ENCODE peak calls at places on chromosomes 12 and 14, in six cellular contexts. J, G, Z, F, C and Q are unnamed samples.

GRCh38 chr12:96501139-96501741 is 11.9 kb downstream of the CFAP54 start:
- DNase-seq in J (peak), G (no peak), Z (peak), F (peak), C (peak), Q (no peak)

GRCh38 chr12:104632724-104633181 is 176.0 kb downstream of the CHST11 start:
- DNase-seq in J (no peak), G (peak), Z (no peak), F (no peak), C (no peak), Q (no peak)

GRCh38 chr14:99261916-99262787 is 9.8 kb downstream of the BCL11B start:
- DNase-seq in J (no peak), G (no peak), Z (no peak), F (no peak), C (peak), Q (no peak)

GRCh38 chr12:57885207-57885606 is 38.7 kb upstream of the CTDSP2 start:
- DNase-seq in J (no peak), G (no peak), Z (no peak), F (no peak), C (no peak), Q (no peak)

GRCh38 chr12:28946361-28946760 is 202.7 kb upstream of the FAR2 start:
- DNase-seq in J (no peak), G (no peak), Z (no peak), F (no peak), C (no peak), Q (no peak)

GRCh38 chr12:11174022-11174421 is 3.0 kb downstream of the SMIM10L1 start:
- DNase-seq in J (no peak), G (no peak), Z (no peak), F (no peak), C (no peak), Q (no peak)

GRCh38 chr12:4824415-4824814 is 85.3 kb upstream of the KCNA1 start:
- DNase-seq in J (peak), G (peak), Z (no peak), F (no peak), C (no peak), Q (no peak)

GRCh38 chr12:20602671-20603402 is 92.3 kb upstream of the SLCO1C1 start:
- DNase-seq in J (peak), G (no peak), Z (no peak), F (no peak), C (no peak), Q (no peak)

GRCh38 chr12:72444566-72444965 is 172.4 kb downstream of the TRHDE start:
- DNase-seq in J (no peak), G (no peak), Z (no peak), F (no peak), C (no peak), Q (no peak)

GRCh38 chr14:76514599-76514998 is 138.7 kb downstream of the ESRRB start:
- DNase-seq in J (no peak), G (peak), Z (no peak), F (no peak), C (peak), Q (peak)

GRCh38 chr12:12439636-12440035 is 82.8 kb downstream of the BORCS5 start:
- DNase-seq in J (peak), G (no peak), Z (no peak), F (no peak), C (peak), Q (no peak)

GRCh38 chr14:89625208-89625987 is 208.4 kb upstream of the FOXN3 start:
- DNase-seq in J (no peak), G (no peak), Z (peak), F (no peak), C (no peak), Q (no peak)

GRCh38 chr14:104286496-104286895 is 148.1 kb downstream of the KIF26A start:
- DNase-seq in J (no peak), G (no peak), Z (no peak), F (no peak), C (no peak), Q (no peak)

GRCh38 chr12:108770269-108770829 is 39.0 kb upstream of the CORO1C start:
- DNase-seq in J (no peak), G (no peak), Z (no peak), F (no peak), C (no peak), Q (no peak)

GRCh38 chr12:57280234-57281062 is 29.5 kb upstream of the STAC3 start:
- DNase-seq in J (peak), G (peak), Z (peak), F (peak), C (peak), Q (no peak)

GRCh38 chr14:103186241-103186835 is 63.1 kb downstream of the TNFAIP2 start:
- DNase-seq in J (no peak), G (no peak), Z (no peak), F (no peak), C (no peak), Q (no peak)

GRCh38 chr12:24482044-24482443 is 466.9 kb downstream of the BCAT1 start:
- DNase-seq in J (no peak), G (no peak), Z (no peak), F (no peak), C (no peak), Q (no peak)

GRCh38 chr14:106294324-106294723 is 767.9 kb downstream of the TMEM121 start:
- DNase-seq in J (no peak), G (no peak), Z (no peak), F (no peak), C (no peak), Q (no peak)

GRCh38 chr14:88468396-88468795 is 82.9 kb downstream of the SPATA7 start:
- DNase-seq in J (peak), G (peak), Z (no peak), F (no peak), C (no peak), Q (no peak)

GRCh38 chr14:24404814-24405213 is 6.0 kb downstream of the NYNRIN start:
- DNase-seq in J (no peak), G (no peak), Z (no peak), F (no peak), C (no peak), Q (no peak)

GRCh38 chr14:74605531-74606223 is 6.4 kb downstream of the LTBP2 start:
- DNase-seq in J (no peak), G (no peak), Z (no peak), F (no peak), C (no peak), Q (no peak)

GRCh38 chr12:108633534-108634224 is at the start of gene SELPLG:
- DNase-seq in J (no peak), G (no peak), Z (peak), F (peak), C (peak), Q (peak)

GRCh38 chr12:79929065-79929464 is 5.8 kb downstream of the PPP1R12A start:
- DNase-seq in J (no peak), G (no peak), Z (no peak), F (no peak), C (no peak), Q (no peak)

GRCh38 chr12:28390716-28391452 is 200.6 kb downstream of the CCDC91 start:
- DNase-seq in J (no peak), G (peak), Z (no peak), F (no peak), C (no peak), Q (no peak)